ENCODE peak calls at places on chromosome 9, in seven cellular contexts. J is cardiac fibroblast, F is fibroblast of the aortic adventitia, W is A673, M is B cell, E is spleen, T is GM12865. P is an unnamed sample.
A peak's percentile ranks its signal among the peaks of the same experiment; 100 is the strongest.

GRCh38 chr9:137696526-137696925 is 77.7 kb downstream of the EHMT1 start:
- DNase-seq in J (no peak), F (no peak), W (no peak), M (no peak), E (no peak), T (no peak), P (no peak)

GRCh38 chr9:76662476-76663281 is 101.6 kb upstream of the PCA3 start:
- DNase-seq in J (no peak), F (no peak), W (peak; percentile 43), M (no peak), E (no peak), T (no peak), P (no peak)

GRCh38 chr9:74953235-74953741 is 576 bp upstream of the C9orf40 start:
- DNase-seq in J (no peak), F (peak; percentile 4), W (no peak), M (no peak), E (no peak), T (peak; percentile 18), P (peak; percentile 19)

GRCh38 chr9:74838351-74838750 is 49.4 kb downstream of the TRPM6 start:
- DNase-seq in J (no peak), F (peak; percentile 2), W (no peak), M (no peak), E (no peak), T (no peak), P (no peak)

GRCh38 chr9:88532320-88532719 is 2.7 kb upstream of the NXNL2 start:
- DNase-seq in J (peak; percentile 41), F (peak; percentile 59), W (peak; percentile 93), M (no peak), E (peak; percentile 74), T (no peak), P (peak; percentile 23)

GRCh38 chr9:129773262-129774048 is 20.6 kb upstream of the PTGES start:
- DNase-seq in J (peak; percentile 83), F (peak; percentile 45), W (no peak), M (no peak), E (peak; percentile 78), T (no peak), P (no peak)

GRCh38 chr9:123102380-123103113 is 69.1 kb downstream of the GPR21 start:
- DNase-seq in J (peak; percentile 18), F (no peak), W (peak; percentile 31), M (no peak), E (no peak), T (no peak), P (no peak)

GRCh38 chr9:88173378-88173999 is 35.2 kb upstream of the SPATA31C2 start:
- DNase-seq in J (peak; percentile 83), F (peak; percentile 70), W (peak; percentile 86), M (no peak), E (no peak), T (peak; percentile 53), P (peak; percentile 36)

GRCh38 chr9:3909966-3910650 is 384.3 kb upstream of the RFX3 start:
- DNase-seq in J (peak; percentile 33), F (no peak), W (no peak), M (no peak), E (no peak), T (no peak), P (no peak)

GRCh38 chr9:133792721-133793470 is 54.7 kb upstream of the SARDH start:
- DNase-seq in J (peak; percentile 84), F (peak; percentile 77), W (peak; percentile 57), M (peak; percentile 73), E (peak; percentile 91), T (peak; percentile 85), P (peak; percentile 81)

GRCh38 chr9:114507726-114508125 is 2.5 kb upstream of the WHRN start:
- DNase-seq in J (peak; percentile 28), F (peak; percentile 19), W (peak; percentile 32), M (peak; percentile 62), E (no peak), T (peak; percentile 26), P (no peak)

GRCh38 chr9:627571-627970 is 213.9 kb upstream of the DMRT1 start:
- DNase-seq in J (no peak), F (no peak), W (no peak), M (no peak), E (no peak), T (no peak), P (no peak)

GRCh38 chr9:88521308-88521707 is 13.7 kb upstream of the NXNL2 start:
- DNase-seq in J (no peak), F (no peak), W (no peak), M (no peak), E (no peak), T (no peak), P (no peak)

GRCh38 chr9:78369644-78370219 is 72.8 kb downstream of the PSAT1 start:
- DNase-seq in J (peak; percentile 76), F (peak; percentile 74), W (peak; percentile 84), M (peak; percentile 45), E (peak; percentile 83), T (peak; percentile 63), P (peak; percentile 71)

GRCh38 chr9:97633859-97634485 is 351 bp downstream of the NCBP1 start:
- DNase-seq in J (no peak), F (no peak), W (no peak), M (no peak), E (no peak), T (peak; percentile 29), P (no peak)

GRCh38 chr9:18480649-18481048 is 6.7 kb downstream of the ADAMTSL1 start:
- DNase-seq in J (peak; percentile 53), F (peak; percentile 81), W (no peak), M (no peak), E (no peak), T (no peak), P (no peak)

GRCh38 chr9:92607773-92608172 is 62.2 kb downstream of the IPPK start:
- DNase-seq in J (peak; percentile 85), F (peak; percentile 78), W (no peak), M (no peak), E (no peak), T (no peak), P (no peak)

GRCh38 chr9:38371495-38371894 is 21.0 kb upstream of the ALDH1B1 start:
- DNase-seq in J (peak; percentile 35), F (peak; percentile 25), W (no peak), M (no peak), E (no peak), T (peak; percentile 70), P (peak; percentile 76)

GRCh38 chr9:2208465-2208864 is 193.3 kb downstream of the SMARCA2 start:
- DNase-seq in J (no peak), F (no peak), W (no peak), M (no peak), E (no peak), T (no peak), P (no peak)

GRCh38 chr9:69109152-69109551 is 64.9 kb upstream of the TJP2 start:
- DNase-seq in J (no peak), F (no peak), W (no peak), M (no peak), E (no peak), T (no peak), P (no peak)

GRCh38 chr9:81833563-81834345 is 94.5 kb upstream of the SPATA31D4 start:
- DNase-seq in J (peak; percentile 52), F (peak; percentile 47), W (no peak), M (no peak), E (no peak), T (peak; percentile 29), P (no peak)
- TF ChIP-seq CTCF in J (peak; percentile 9), F (no peak), W (no peak), M (no peak), E (no peak), T (no peak), P (no peak)

DNA sequence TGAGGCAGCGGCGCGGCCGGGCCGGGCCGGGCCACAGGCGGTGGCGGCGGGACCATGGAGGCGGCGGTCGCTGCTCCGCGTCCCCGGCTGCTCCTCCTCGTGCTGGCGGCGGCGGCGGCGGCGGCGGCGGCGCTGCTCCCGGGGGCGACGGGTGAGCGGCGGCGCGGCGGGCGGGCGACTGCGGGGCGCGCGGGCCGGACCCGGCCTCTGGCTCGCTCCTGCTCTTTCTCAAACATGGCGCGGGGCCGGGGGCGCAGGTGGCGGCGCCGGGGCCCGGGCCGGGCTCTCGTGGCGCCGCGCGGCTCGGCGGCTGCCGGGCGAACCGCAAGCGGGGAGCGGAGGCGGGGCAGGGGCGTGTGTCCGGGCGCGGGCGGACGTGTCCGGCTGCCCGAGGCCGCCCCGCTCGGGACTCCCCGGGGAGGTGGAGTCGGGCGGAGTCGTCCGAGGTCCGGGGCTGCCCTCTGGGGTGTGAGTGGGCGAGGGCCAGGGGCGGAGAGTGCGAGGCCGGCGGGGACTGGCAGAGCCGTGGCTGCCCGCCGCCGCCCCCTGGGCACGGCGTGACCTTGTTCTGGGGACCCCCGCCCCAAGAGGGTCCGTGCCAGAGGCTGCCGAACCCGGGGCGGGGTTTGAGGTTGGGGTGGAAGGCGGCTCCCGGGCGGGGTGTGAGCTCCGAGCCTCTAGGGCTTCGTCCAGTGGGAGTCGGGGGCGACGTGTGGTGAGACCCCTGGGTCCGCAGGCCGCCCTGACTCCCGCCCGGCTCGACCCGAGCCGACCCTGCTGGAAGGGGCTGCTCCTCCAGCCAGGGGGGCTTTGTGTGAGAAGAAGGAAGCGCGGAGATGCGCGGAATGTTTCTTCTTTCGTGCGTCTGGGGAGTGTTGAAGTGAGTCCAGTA is 485 bp downstream of the TGFBR1 start:
- DNase-seq in J (peak; percentile 74), F (peak; percentile 75), W (peak; percentile 25), M (peak; percentile 52), E (peak; percentile 95), T (peak; percentile 81), P (peak; percentile 82)
- TF ChIP-seq CTCF in J (no peak), F (no peak), W (no peak), M (no peak), E (no peak), T (no peak), P (no peak)

DNA sequence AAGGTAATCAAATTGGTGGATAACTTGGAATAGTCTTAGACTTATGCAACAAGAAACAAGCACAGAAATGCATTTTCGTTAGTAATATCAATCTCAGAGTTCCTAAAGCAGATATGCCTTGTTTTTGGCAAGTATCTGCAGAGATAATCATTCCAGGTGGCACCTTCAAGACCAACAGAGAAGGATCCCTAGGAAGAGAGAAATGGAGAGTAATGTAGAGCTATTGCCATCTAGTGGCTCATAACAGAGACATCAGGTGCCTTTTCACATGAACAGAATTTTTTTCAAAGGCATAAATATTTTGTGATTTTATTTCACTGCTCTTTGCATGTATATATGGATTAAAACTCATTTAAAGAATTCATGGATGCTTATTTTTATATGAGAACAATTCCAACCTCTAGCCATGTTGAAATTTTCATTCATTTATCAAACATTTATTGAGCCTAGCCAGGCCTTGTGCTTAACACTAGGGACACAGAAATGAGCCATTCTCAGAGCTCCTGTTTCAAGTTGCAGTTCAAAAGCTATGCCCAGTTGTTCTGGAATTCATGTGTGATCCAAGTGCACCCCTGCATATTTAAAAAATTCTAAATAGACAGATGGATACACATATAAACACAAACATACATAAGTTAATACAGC is 117.5 kb upstream of the OR13F1 start:
- DNase-seq in J (peak; percentile 74), F (peak; percentile 80), W (peak; percentile 49), M (no peak), E (no peak), T (peak; percentile 37), P (no peak)
- TF ChIP-seq CTCF in J (peak; percentile 74), F (peak; percentile 75), W (peak; percentile 67), M (peak; percentile 21), E (no peak), T (peak; percentile 55), P (peak; percentile 68)

GRCh38 chr9:90102292-90102901 is 497.6 kb downstream of the GADD45G start:
- DNase-seq in J (peak; percentile 66), F (peak; percentile 79), W (peak; percentile 81), M (peak; percentile 88), E (peak; percentile 92), T (peak; percentile 88), P (peak; percentile 93)
- TF ChIP-seq CTCF in J (peak; percentile 28), F (peak; percentile 58), W (peak; percentile 78), M (peak; percentile 85), E (peak; percentile 82), T (peak; percentile 71), P (peak; percentile 96)

P was measured in thyroid gland.